ENCODE peak calls at places on chromosomes 7 and 10, in five cellular contexts. V is iPS-NIHi11; X is activated CD8-positive, alpha-beta T cell treated with anti-CD3 and anti-CD28 coated beads for 36 hours; D is CD4-positive, alpha-beta T cell; K is non-pigmented ciliary epithelial cell. Q is an unnamed sample.

GRCh38 chr10:114172241-114172640 is 1.8 kb downstream of the CCDC186 start:
- DNase-seq in V (no peak), D (no peak), K (no peak), X (no peak), Q (no peak)

GRCh38 chr10:121559321-121559720 is 38.9 kb downstream of the FGFR2 start:
- DNase-seq in K (no peak), X (no peak), V (no peak), D (no peak), Q (no peak)

GRCh38 chr7:149868638-149869290 is 5.0 kb upstream of the ATP6V0E2 start:
- DNase-seq in K (no peak), V (no peak), D (peak), X (no peak), Q (no peak)

GRCh38 chr10:94218496-94219183 is 144.1 kb downstream of the NOC3L start:
- DNase-seq in X (no peak), D (no peak), K (no peak), V (no peak), Q (no peak)

GRCh38 chr7:69597278-69598076 is 798 bp upstream of the AUTS2 start:
- DNase-seq in D (no peak), V (peak), K (no peak), X (peak), Q (peak)

GRCh38 chr10:56351909-56352630 is 9.0 kb downstream of the ZWINT start:
- DNase-seq in V (no peak), D (no peak), X (no peak), K (no peak), Q (no peak)

GRCh38 chr7:45151967-45152366 is 5.6 kb upstream of the RAMP3 start:
- DNase-seq in D (no peak), K (no peak), V (no peak), X (no peak), Q (no peak)

GRCh38 chr7:130275826-130276291 is 9.2 kb downstream of the CPA2 start:
- DNase-seq in K (no peak), X (no peak), D (no peak), V (no peak), Q (no peak)

GRCh38 chr10:70459061-70459770 is 17.7 kb upstream of the NODAL start:
- DNase-seq in K (no peak), X (no peak), D (no peak), V (no peak), Q (no peak)

GRCh38 chr10:70775679-70776454 is 9.3 kb downstream of the TBATA start:
- DNase-seq in D (no peak), K (no peak), V (no peak), X (no peak), Q (no peak)

GRCh38 chr10:70478191-70479160 is at the start of gene PALD1:
- DNase-seq in D (no peak), K (no peak), X (peak), V (peak), Q (peak)

GRCh38 chr7:135653285-135654080 is 8.8 kb upstream of the STMP1 start:
- DNase-seq in D (no peak), K (no peak), V (peak), X (no peak), Q (no peak)

GRCh38 chr10:4511559-4511958 is 314.4 kb upstream of the AKR1E2 start:
- DNase-seq in K (no peak), V (no peak), D (no peak), X (no peak), Q (no peak)

GRCh38 chr10:8600192-8600591 is 545.7 kb downstream of the GATA3 start:
- DNase-seq in X (peak), V (no peak), D (no peak), K (no peak), Q (no peak)

GRCh38 chr10:127296696-127297095 is 100.3 kb upstream of the INSYN2A start:
- DNase-seq in K (no peak), D (no peak), X (no peak), V (no peak), Q (no peak)

GRCh38 chr10:60963441-60964256 is 19.7 kb upstream of the RHOBTB1 start:
- DNase-seq in V (no peak), D (no peak), K (no peak), X (no peak), Q (no peak)

Q was measured in substantia nigra.